ENCODE peak calls at places on chromosome 11, in nine cellular contexts. M is NCI-H187 treated with DMSO at 0.1 percent for 48 hours; Y is activated T-cell treated with anti-CD3 and anti-CD28 coated beads, Interleukin-2, amount 50 U/mL, for 72 hours; P is HFFc6; O is substantia nigra; V is stimulated activated naive CD8-positive, alpha-beta T cell treated with anti-CD3 and anti-CD28 coated beads, Interleukin-15, amount 100 ng/mL, for 72 hours; H is sigmoid colon; T is G401; W is heart left ventricle. A is an unnamed sample.

GRCh38 chr11:125074511-125075241 is 11.6 kb downstream of the SLC37A2 start:
- DNase-seq in M (no peak), Y (no peak), P (no peak), O (no peak), V (no peak), H (peak; percentile 48), T (no peak), W (no peak), A (no peak)

GRCh38 chr11:60947666-60948065 is 4.3 kb downstream of the SLC15A3 start:
- DNase-seq in M (no peak), Y (no peak), P (no peak), O (no peak), V (no peak), H (no peak), T (peak; percentile 61), W (no peak), A (no peak)

GRCh38 chr11:16795146-16795545 is 56.7 kb downstream of the C11orf58 start:
- DNase-seq in M (no peak), Y (no peak), P (no peak), O (no peak), V (no peak), H (no peak), T (no peak), W (no peak), A (no peak)

GRCh38 chr11:63916837-63917684 is at the start of gene RCOR2:
- DNase-seq in M (peak; percentile 15), Y (peak; percentile 69), P (peak; percentile 45), O (peak; percentile 85), V (peak; percentile 61), H (peak; percentile 91), T (peak; percentile 66), W (peak; percentile 89), A (peak; percentile 94)

GRCh38 chr11:9601041-9601875 is 27.8 kb downstream of the WEE1 start:
- DNase-seq in M (peak; percentile 34), Y (peak; percentile 81), P (peak; percentile 19), O (no peak), V (peak; percentile 74), H (no peak), T (no peak), W (no peak), A (peak; percentile 56)

GRCh38 chr11:65718964-65719492 is 1.6 kb downstream of the RNASEH2C start:
- DNase-seq in M (no peak), Y (no peak), P (peak; percentile 11), O (no peak), V (no peak), H (no peak), T (no peak), W (no peak), A (no peak)

GRCh38 chr11:32039149-32039548 is 51.7 kb upstream of the RCN1 start:
- DNase-seq in M (no peak), Y (no peak), P (no peak), O (no peak), V (no peak), H (no peak), T (no peak), W (no peak), A (no peak)

GRCh38 chr11:81579339-81579738 is 1154.3 kb downstream of the FAM181B start:
- DNase-seq in M (no peak), Y (no peak), P (no peak), O (no peak), V (no peak), H (no peak), T (no peak), W (no peak), A (no peak)

A was measured in GM13977.